ENCODE peak calls at places on chromosome 12, in nine cellular contexts. R is stomach, J is prostate gland, G is HCT116, X is sigmoid colon, Q is K562, K is transverse colon, B is upper lobe of left lung, W is H1. S is an unnamed sample.

GRCh38 chr12:12282761-12283160 is 15.9 kb upstream of the LRP6 start:
- DNase-seq in W (no peak), K (no peak), R (no peak), X (no peak), B (no peak), G (no peak), J (no peak), Q (no peak), S (no peak)

GRCh38 chr12:81209001-81209400 is 131.1 kb downstream of the ACSS3 start:
- DNase-seq in R (no peak), K (no peak), B (no peak), X (no peak), G (no peak), J (no peak), W (no peak), Q (no peak), S (no peak)

GRCh38 chr12:23947395-23947794 is 2.1 kb downstream of the SOX5 start:
- DNase-seq in R (no peak), W (no peak), G (no peak), J (no peak), B (no peak), K (no peak), X (no peak), Q (no peak), S (no peak)

GRCh38 chr12:119448737-119449136 is 114.2 kb downstream of the CCDC60 start:
- DNase-seq in R (no peak), K (no peak), B (no peak), W (no peak), J (no peak), Q (no peak), X (no peak), G (no peak), S (no peak)

GRCh38 chr12:52525661-52526499 is 5.7 kb upstream of the KRT5 start:
- DNase-seq in X (no peak), R (no peak), B (no peak), G (no peak), Q (no peak), W (no peak), K (no peak), J (no peak), S (peak; percentile 17)

GRCh38 chr12:58919271-58920101 is 818 bp downstream of the LRIG3 start:
- DNase-seq in B (no peak), W (no peak), G (no peak), K (peak; percentile 42), J (peak; percentile 17), X (peak; percentile 71), R (no peak), Q (no peak), S (peak; percentile 30)

GRCh38 chr12:49059385-49060232 is 985 bp downstream of the KMT2D start:
- DNase-seq in R (no peak), J (no peak), W (no peak), K (peak; percentile 26), X (no peak), Q (no peak), B (peak; percentile 92), G (no peak), S (no peak)

GRCh38 chr12:28787151-28787550 is 361.9 kb upstream of the FAR2 start:
- DNase-seq in W (no peak), Q (no peak), G (no peak), R (no peak), B (no peak), X (no peak), K (no peak), J (no peak), S (no peak)

GRCh38 chr12:111311011-111311410 is 57.9 kb downstream of the PHETA1 start:
- DNase-seq in B (no peak), X (no peak), J (no peak), G (no peak), R (no peak), W (no peak), Q (no peak), K (no peak), S (no peak)

GRCh38 chr12:81417056-81417455 is 339.2 kb downstream of the ACSS3 start:
- DNase-seq in B (no peak), G (no peak), Q (no peak), K (no peak), W (no peak), J (no peak), R (no peak), X (no peak), S (no peak)

GRCh38 chr12:11561416-11561815 is 88.1 kb upstream of the ETV6 start:
- DNase-seq in X (no peak), Q (no peak), R (no peak), W (no peak), G (no peak), J (no peak), B (no peak), K (no peak), S (no peak)

GRCh38 chr12:131985145-131985875 is 35.6 kb downstream of the EP400 start:
- DNase-seq in R (peak; percentile 28), J (no peak), Q (no peak), X (no peak), K (no peak), G (no peak), B (no peak), W (no peak), S (no peak)

GRCh38 chr12:3275171-3276041 is 198.2 kb downstream of the TSPAN9 start:
- DNase-seq in R (peak; percentile 83), J (peak; percentile 71), G (peak; percentile 24), K (peak; percentile 71), W (peak; percentile 23), Q (peak; percentile 83), X (peak; percentile 84), B (peak; percentile 93), S (peak; percentile 51)

GRCh38 chr12:104994301-104994700 is 8.2 kb downstream of the NOPCHAP1 start:
- DNase-seq in B (no peak), K (no peak), G (no peak), X (no peak), R (no peak), J (no peak), Q (no peak), W (no peak), S (no peak)

GRCh38 chr12:74722709-74723108 is 185.1 kb downstream of the ATXN7L3B start:
- DNase-seq in B (no peak), R (no peak), G (no peak), X (no peak), Q (no peak), J (no peak), K (no peak), W (no peak), S (no peak)

GRCh38 chr12:54437243-54437642 is 18.2 kb upstream of the ITGA5 start:
- DNase-seq in K (no peak), B (no peak), W (no peak), Q (no peak), G (no peak), X (no peak), R (no peak), J (no peak), S (no peak)

GRCh38 chr12:116759783-116760581 is 21.9 kb downstream of the RNFT2 start:
- DNase-seq in K (peak; percentile 20), J (no peak), Q (peak; percentile 81), B (no peak), W (no peak), G (peak; percentile 53), R (no peak), X (peak; percentile 41), S (no peak)

GRCh38 chr12:123571343-123571813 is 13.0 kb upstream of the TMED2 start:
- DNase-seq in Q (peak; percentile 39), B (no peak), G (peak; percentile 33), W (no peak), J (no peak), K (peak; percentile 16), R (peak; percentile 27), X (peak; percentile 86), S (no peak)

DNA sequence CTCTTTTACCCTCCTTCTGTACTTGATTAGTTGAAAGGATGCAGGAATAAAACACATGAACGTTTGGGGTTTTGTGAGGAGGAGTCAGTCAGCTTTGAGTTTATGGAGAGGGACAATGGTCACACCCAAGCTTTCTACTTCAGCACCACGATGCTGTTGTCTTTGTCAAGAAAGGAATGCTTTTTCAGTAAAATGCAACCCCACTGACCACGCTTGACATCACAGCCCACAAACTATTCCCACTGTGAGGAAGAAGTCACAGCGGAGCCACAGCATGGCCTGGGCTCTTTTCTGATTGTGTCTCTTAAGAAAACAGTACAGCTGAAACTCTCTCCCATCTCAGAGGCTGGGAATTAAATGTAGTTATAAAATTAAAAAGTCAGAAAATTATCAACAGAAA is 135.2 kb downstream of the APAF1 start:
- DNase-seq in R (no peak), X (no peak), Q (no peak), W (no peak), G (no peak), K (no peak), B (no peak), J (no peak), S (no peak)
- H3K4me3 ChIP-seq in R (no peak overlapping the region), X (no peak overlapping the region), Q (no peak overlapping the region), W (no peak overlapping the region), G (no peak overlapping the region), K (no peak overlapping the region), B (no peak overlapping the region), J (no peak overlapping the region), S (no peak overlapping the region)

GRCh38 chr12:46516933-46517578 is 144.5 kb upstream of the SLC38A2 start:
- DNase-seq in W (no peak), X (no peak), G (no peak), Q (no peak), J (no peak), K (no peak), B (no peak), R (no peak), S (no peak)

GRCh38 chr12:46517579-46517962 is 145.0 kb upstream of the SLC38A2 start:
- DNase-seq in R (no peak), G (no peak), W (no peak), X (no peak), K (no peak), Q (no peak), B (no peak), J (no peak), S (no peak)

GRCh38 chr12:46519407-46519806 is 146.8 kb upstream of the SLC38A2 start:
- DNase-seq in B (no peak), W (no peak), R (no peak), G (no peak), Q (no peak), J (no peak), X (no peak), K (no peak), S (no peak)

GRCh38 chr12:46518184-46518583 is 145.6 kb upstream of the SLC38A2 start:
- DNase-seq in J (no peak), Q (no peak), B (no peak), W (no peak), G (no peak), K (no peak), R (no peak), X (no peak), S (no peak)

GRCh38 chr12:46518729-46519128 is 146.2 kb upstream of the SLC38A2 start:
- DNase-seq in K (no peak), G (no peak), R (no peak), B (no peak), J (no peak), Q (no peak), X (no peak), W (no peak), S (no peak)
- TF ChIP-seq POLR2AphosphoS5 in K (no peak), G (no peak), R (no peak), B (no peak), J (no peak), Q (no peak), X (no peak), W (no peak), S (no peak)

GRCh38 chr12:95741635-95742034 is 48.9 kb downstream of the NTN4 start:
- DNase-seq in Q (no peak), K (no peak), G (no peak), B (no peak), W (no peak), R (no peak), J (no peak), X (no peak), S (no peak)
- TF ChIP-seq POLR2A in Q (no peak), K (no peak), G (no peak), B (no peak), W (no peak), R (no peak), J (no peak), X (no peak), S (no peak)

GRCh38 chr12:5031242-5031641 is 12.4 kb upstream of the KCNA5 start:
- DNase-seq in K (no peak), G (no peak), X (no peak), J (no peak), B (no peak), Q (no peak), R (no peak), W (no peak), S (no peak)
- H3K4me3 ChIP-seq in K (no peak overlapping the region), G (no peak overlapping the region), X (no peak overlapping the region), J (no peak overlapping the region), B (no peak overlapping the region), Q (no peak overlapping the region), R (no peak overlapping the region), W (no peak overlapping the region), S (no peak overlapping the region)

S was measured in breast epithelium.